ENCODE peak calls at places on chromosome 4, in four cellular contexts. F, Q, E and B are unnamed samples.

GRCh38 chr4:77493829-77494551 is 111.6 kb upstream of the CXCL13 start:
- DNase-seq in Q (no peak), E (no peak), F (no peak), B (no peak)

GRCh38 chr4:149291463-149291862 is 524.2 kb downstream of the IQCM start:
- DNase-seq in E (no peak), F (no peak), Q (no peak), B (no peak)

GRCh38 chr4:26321326-26322276 is 787 bp downstream of the RBPJ start:
- DNase-seq in E (no peak), F (no peak), Q (peak; percentile 22), B (no peak)

GRCh38 chr4:105520819-105521790 is 31.3 kb upstream of the ARHGEF38 start:
- DNase-seq in Q (no peak), F (no peak), E (peak; percentile 30), B (no peak)

GRCh38 chr4:1488357-1488756 is 82.1 kb upstream of the NKX1-1 start:
- DNase-seq in F (no peak), E (no peak), Q (no peak), B (no peak)

GRCh38 chr4:141654098-141654497 is 17.7 kb downstream of the IL15 start:
- DNase-seq in F (no peak), Q (no peak), E (no peak), B (no peak)

GRCh38 chr4:60814549-60814948 is 385.6 kb upstream of the ADGRL3 start:
- DNase-seq in E (no peak), Q (no peak), F (no peak), B (no peak)

GRCh38 chr4:155402941-155403340 is 26.2 kb upstream of the MAP9 start:
- DNase-seq in E (no peak), F (no peak), Q (no peak), B (no peak)

GRCh38 chr4:14169460-14169859 is 541.9 kb upstream of the BOD1L1 start:
- DNase-seq in E (no peak), F (no peak), Q (no peak), B (no peak)

GRCh38 chr4:8410641-8411271 is 29.8 kb downstream of the ACOX3 start:
- DNase-seq in E (no peak), Q (no peak), F (no peak), B (no peak)

GRCh38 chr4:74394476-74395136 is 29.7 kb downstream of the EREG start:
- DNase-seq in E (no peak), F (no peak), Q (no peak), B (no peak)

GRCh38 chr4:143389543-143390195 is 53.0 kb downstream of the GAB1 start:
- DNase-seq in Q (no peak), E (no peak), F (no peak), B (no peak)

GRCh38 chr4:6917445-6918241 is 8.0 kb downstream of the TBC1D14 start:
- DNase-seq in E (peak; percentile 92), Q (no peak), F (peak; percentile 59), B (no peak)

GRCh38 chr4:150867148-150867547 is 147.9 kb downstream of the LRBA start:
- DNase-seq in Q (no peak), E (peak; percentile 70), F (no peak), B (no peak)

GRCh38 chr4:79574741-79575451 is 166.9 kb upstream of the GK2 start:
- DNase-seq in F (no peak), Q (no peak), E (no peak), B (no peak)

GRCh38 chr4:94508256-94508655 is 56.5 kb downstream of the PDLIM5 start:
- DNase-seq in Q (no peak), F (no peak), E (no peak), B (no peak)

GRCh38 chr4:80925293-80925692 is 105.2 kb upstream of the BMP3 start:
- DNase-seq in Q (no peak), F (no peak), E (no peak), B (no peak)

GRCh38 chr4:187209921-187210613 is 486.4 kb upstream of the FAT1 start:
- DNase-seq in F (no peak), Q (no peak), E (no peak), B (no peak)

GRCh38 chr4:41505161-41505653 is 32.8 kb upstream of the LIMCH1 start:
- DNase-seq in F (peak; percentile 21), E (no peak), Q (no peak), B (no peak)

GRCh38 chr4:94976371-94977011 is 218.7 kb downstream of the BMPR1B start:
- DNase-seq in F (no peak), E (no peak), Q (no peak), B (no peak)

GRCh38 chr4:87555751-87556619 is 26.8 kb upstream of the SPARCL1 start:
- DNase-seq in F (peak; percentile 27), E (no peak), Q (no peak), B (no peak)

GRCh38 chr4:121192013-121192412 is 27.9 kb upstream of the TNIP3 start:
- DNase-seq in F (no peak), Q (no peak), E (no peak), B (no peak)

GRCh38 chr4:13176603-13177190 is 307.4 kb downstream of the RAB28 start:
- DNase-seq in F (no peak), E (no peak), Q (no peak), B (no peak)

GRCh38 chr4:96260071-96260682 is 420.3 kb downstream of the PDHA2 start:
- DNase-seq in Q (no peak), F (no peak), E (no peak), B (no peak)

GRCh38 chr4:113183032-113183573 is 133.7 kb downstream of the ANK2 start:
- DNase-seq in Q (no peak), E (no peak), F (no peak), B (no peak)

GRCh38 chr4:40940317-40940720 is 190.6 kb downstream of the NSUN7 start:
- DNase-seq in E (no peak), Q (no peak), F (no peak), B (no peak)

GRCh38 chr4:6172093-6172926 is 28.0 kb downstream of the JAKMIP1 start:
- DNase-seq in Q (no peak), F (no peak), E (no peak), B (no peak)

GRCh38 chr4:6404611-6405416 is 67.6 kb downstream of the PPP2R2C start:
- DNase-seq in Q (no peak), E (no peak), F (no peak), B (no peak)

GRCh38 chr4:41573458-41574129 is 35.6 kb downstream of the LIMCH1 start:
- DNase-seq in Q (no peak), F (no peak), E (no peak), B (no peak)

GRCh38 chr4:137524642-137525384 is 7.5 kb downstream of the PCDH18 start:
- DNase-seq in Q (no peak), F (no peak), E (no peak), B (no peak)

GRCh38 chr4:7331682-7332000 is 103.1 kb downstream of the PSAPL1 start:
- DNase-seq in Q (no peak), F (no peak), E (no peak), B (no peak)

GRCh38 chr4:66688674-66689073 is 856.6 kb downstream of the CENPC start:
- DNase-seq in Q (no peak), E (peak; percentile 4), F (no peak), B (no peak)